ENCODE peak calls at places on chromosomes 16 and 17, in five cellular contexts. R is activated CD4-positive, alpha-beta T cell treated with anti-CD3 and anti-CD28 coated beads, Interleukin-2, amount 10 ng/mL, durations not matched to agents 7 days and 5 days; U is fibroblast of lung; D is T-helper 17 cell; K is AML-193. B is an unnamed sample.

GRCh38 chr16:10561425-10561824 is 19.0 kb downstream of the EMP2 start:
- DNase-seq in R (no peak), D (no peak), K (no peak), U (no peak), B (no peak)

GRCh38 chr16:66299349-66299748 is 67.1 kb upstream of the CDH5 start:
- DNase-seq in D (no peak), K (no peak), R (no peak), U (no peak), B (no peak)

GRCh38 chr17:8056232-8056975 is 17.5 kb downstream of the ALOX15B start:
- DNase-seq in K (peak), U (peak), D (no peak), R (peak), B (peak)

GRCh38 chr17:77366558-77367245 is 225.9 kb downstream of the SEC14L1 start:
- DNase-seq in D (no peak), K (no peak), U (peak), R (no peak), B (no peak)

GRCh38 chr17:81409190-81409935 is 14.1 kb downstream of the BAHCC1 start:
- DNase-seq in D (no peak), R (no peak), K (peak), U (no peak), B (no peak)

GRCh38 chr16:14070555-14070876 is 603 bp upstream of the MRTFB start:
- DNase-seq in D (no peak), R (no peak), U (no peak), K (no peak), B (no peak)

GRCh38 chr16:56999409-57000270 is 10.3 kb downstream of the NLRC5 start:
- DNase-seq in U (no peak), K (no peak), R (peak), D (peak), B (no peak)

GRCh38 chr16:64313726-64314125 is 808.1 kb downstream of the CDH11 start:
- DNase-seq in R (no peak), U (no peak), K (no peak), D (no peak), B (no peak)

GRCh38 chr17:39755550-39756375 is 18.0 kb downstream of the GRB7 start:
- DNase-seq in K (no peak), U (no peak), R (peak), D (peak), B (no peak)

GRCh38 chr16:16143038-16143763 is 80.1 kb downstream of the ABCC6 start:
- DNase-seq in U (no peak), D (no peak), R (peak), K (peak), B (no peak)

GRCh38 chr17:10857976-10858375 is 20.1 kb upstream of the PIRT start:
- DNase-seq in K (no peak), D (no peak), U (no peak), R (no peak), B (no peak)

GRCh38 chr16:88519938-88520653 is 50.1 kb upstream of the ZC3H18 start:
- DNase-seq in R (no peak), D (no peak), K (no peak), U (no peak), B (no peak)

GRCh38 chr17:9924735-9925191 is 19.7 kb upstream of the RCVRN start:
- DNase-seq in R (no peak), K (peak), D (no peak), U (peak), B (peak)

GRCh38 chr17:57915980-57916757 is 39.0 kb downstream of the CUEDC1 start:
- DNase-seq in U (no peak), D (no peak), K (no peak), R (no peak), B (no peak)

GRCh38 chr17:17495448-17496188 is 577 bp downstream of the RASD1 start:
- DNase-seq in R (peak), K (no peak), D (no peak), U (peak), B (no peak)

GRCh38 chr17:14299261-14300093 is 1.4 kb upstream of the HS3ST3B1 start:
- DNase-seq in K (no peak), U (peak), D (peak), R (peak), B (no peak)

GRCh38 chr16:51114369-51114768 is 36.7 kb downstream of the SALL1 start:
- DNase-seq in R (no peak), K (no peak), U (no peak), D (no peak), B (no peak)

GRCh38 chr16:3256146-3256875 is at the start of gene MEFV:
- DNase-seq in R (no peak), D (no peak), U (peak), K (peak), B (no peak)

GRCh38 chr17:42017866-42018200 is 594 bp upstream of the DNAJC7 start:
- DNase-seq in D (no peak), R (no peak), K (no peak), U (no peak), B (no peak)

GRCh38 chr17:29574732-29575510 is 6.4 kb downstream of the TP53I13 start:
- DNase-seq in R (no peak), D (no peak), U (no peak), K (no peak), B (no peak)

GRCh38 chr17:56112086-56112485 is 41.2 kb upstream of the ANKFN1 start:
- DNase-seq in U (peak), D (no peak), R (no peak), K (no peak), B (no peak)

GRCh38 chr17:28407130-28407973 is 1.3 kb upstream of the SLC46A1 start:
- DNase-seq in D (no peak), R (no peak), U (no peak), K (no peak), B (no peak)

GRCh38 chr17:17792551-17793377 is 44.0 kb downstream of the SREBF1 start:
- DNase-seq in D (no peak), K (no peak), R (peak), U (peak), B (no peak)

GRCh38 chr16:63461248-63461841 is 1425.1 kb upstream of the CDH8 start:
- DNase-seq in K (peak), R (no peak), U (peak), D (no peak), B (no peak)

GRCh38 chr17:38701504-38702165 is 3.4 kb upstream of the MLLT6 start:
- DNase-seq in U (peak), D (peak), K (peak), R (peak), B (no peak)

GRCh38 chr17:27343294-27343693 is 49.4 kb downstream of the WSB1 start:
- DNase-seq in K (no peak), R (no peak), D (no peak), U (no peak), B (no peak)

GRCh38 chr16:72060405-72060804 is 2.6 kb upstream of the HPR start:
- DNase-seq in D (no peak), R (no peak), U (no peak), K (no peak), B (no peak)

GRCh38 chr17:13996758-13997157 is 72.5 kb upstream of the COX10 start:
- DNase-seq in U (no peak), D (no peak), R (no peak), K (no peak), B (no peak)

GRCh38 chr16:66091462-66091861 is 275.0 kb upstream of the CDH5 start:
- DNase-seq in U (no peak), K (no peak), R (no peak), D (no peak), B (no peak)

GRCh38 chr17:50258647-50259483 is 15.4 kb upstream of the TMEM92 start:
- DNase-seq in U (peak), R (no peak), D (no peak), K (no peak), B (no peak)

B was measured in SIG-M5.